ENCODE peak calls at places on chromosomes 7 and 10, in ten cellular contexts. Y, D, T, P, U, R, V, M, X and B are unnamed samples. For H3K4me1, the result is how much of the 10 kb centered on the place peaks cover.

GRCh38 chr7:49294611-49295010 is 370.3 kb downstream of the CDC14C start:
- DNase-seq in Y (no peak), D (no peak), T (no peak), P (no peak), U (no peak), R (no peak), V (no peak), M (peak), X (peak), B (no peak)

GRCh38 chr10:95133997-95134396 is 60.0 kb upstream of the ACSM6 start:
- DNase-seq in Y (no peak), D (no peak), T (no peak), P (no peak), U (no peak), R (no peak), V (peak), M (no peak), X (no peak), B (no peak)

GRCh38 chr10:78986419-78986818 is 82.3 kb upstream of the ZMIZ1 start:
- DNase-seq in Y (no peak), D (no peak), T (no peak), P (no peak), U (no peak), R (no peak), V (no peak), M (no peak), X (peak), B (no peak)

GRCh38 chr7:113268757-113269156 is 150.4 kb upstream of the SMIM30 start:
- DNase-seq in Y (no peak), D (no peak), T (no peak), P (no peak), U (no peak), R (no peak), V (no peak), M (no peak), X (peak), B (no peak)

GRCh38 chr10:62063795-62064472 is 162.4 kb downstream of the ARID5B start:
- DNase-seq in Y (peak), D (no peak), T (no peak), P (no peak), U (no peak), R (no peak), V (peak), M (no peak), X (peak), B (no peak)

GRCh38 chr7:143042159-143042820 is 9.9 kb upstream of the OR6V1 start:
- DNase-seq in Y (no peak), D (no peak), T (no peak), P (no peak), U (no peak), R (no peak), V (no peak), M (no peak), X (peak), B (no peak)

GRCh38 chr10:129742742-129743550 is 221.1 kb downstream of the EBF3 start:
- DNase-seq in Y (no peak), D (no peak), T (no peak), P (no peak), U (no peak), R (no peak), V (no peak), M (no peak), X (no peak), B (no peak)

GRCh38 chr10:81820418-81820817 is 54.6 kb upstream of the NRG3 start:
- DNase-seq in Y (no peak), D (no peak), T (no peak), P (no peak), U (no peak), R (no peak), V (no peak), M (no peak), X (no peak), B (no peak)

GRCh38 chr10:15088428-15089261 is at the start of gene ACBD7:
- DNase-seq in Y (peak), D (peak), T (peak), P (peak), U (peak), R (peak), V (peak), M (peak), X (peak), B (no peak)

GRCh38 chr10:15083674-15084501 is 4.7 kb downstream of the ACBD7 start:
- DNase-seq in Y (no peak), D (no peak), T (no peak), P (no peak), U (no peak), R (no peak), V (no peak), M (no peak), X (no peak), B (no peak)

GRCh38 chr10:15084502-15084922 is 4.1 kb downstream of the ACBD7 start:
- DNase-seq in Y (peak), D (peak), T (no peak), P (no peak), U (no peak), R (no peak), V (peak), M (peak), X (peak), B (peak)
- H3K4me3 ChIP-seq in Y (peak), D (peak), T (no peak), P (peak), U (peak), R (peak), V (no peak), M (peak), X (peak), B (no peak)

DNA sequence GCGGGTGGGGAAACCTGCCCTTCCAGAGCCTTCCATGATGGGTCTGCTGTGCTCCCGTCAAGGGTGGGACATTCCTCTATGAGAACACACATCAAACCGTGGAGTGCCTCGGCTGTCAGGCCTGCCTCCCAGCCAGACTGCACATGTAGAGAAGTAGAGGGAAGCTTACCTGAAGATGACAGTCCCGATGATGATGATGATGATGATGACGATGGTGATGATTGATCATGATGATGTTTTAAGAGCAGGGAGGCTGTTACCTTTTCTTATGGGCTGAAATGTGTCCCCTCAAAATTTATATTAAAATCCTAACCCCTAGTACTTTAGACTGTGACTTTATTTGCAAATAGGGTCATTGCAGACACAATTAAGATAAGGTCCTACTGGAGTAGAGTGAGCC is 76.1 kb upstream of the ANLN start:
- DNase-seq in Y (no peak), D (no peak), T (no peak), P (no peak), U (no peak), R (no peak), V (no peak), M (no peak), X (no peak), B (no peak)
- H3K27ac ChIP-seq in Y (no peak), D (no peak), T (no peak), P (no peak), U (no peak), R (no peak), V (no peak), M (no peak), X (no peak), B (no peak)

GRCh38 chr7:44063894-44064651 is 1.3 kb downstream of the PGAM2 start:
- DNase-seq in Y (no peak), D (no peak), T (no peak), P (peak), U (no peak), R (no peak), V (no peak), M (no peak), X (no peak), B (no peak)

GRCh38 chr7:44062180-44062902 is 3.0 kb downstream of the PGAM2 start:
- DNase-seq in Y (no peak), D (no peak), T (no peak), P (peak), U (no peak), R (no peak), V (no peak), M (no peak), X (no peak), B (no peak)

GRCh38 chr7:44062903-44063295 is 2.5 kb downstream of the PGAM2 start:
- DNase-seq in Y (no peak), D (no peak), T (no peak), P (peak), U (no peak), R (no peak), V (no peak), M (no peak), X (no peak), B (no peak)

GRCh38 chr7:44064791-44065430 is 456 bp downstream of the PGAM2 start:
- DNase-seq in Y (no peak), D (no peak), T (no peak), P (peak), U (no peak), R (no peak), V (no peak), M (no peak), X (peak), B (no peak)

GRCh38 chr7:44063547-44063893 is 1.8 kb downstream of the PGAM2 start:
- DNase-seq in Y (no peak), D (no peak), T (no peak), P (peak), U (no peak), R (no peak), V (no peak), M (no peak), X (no peak), B (no peak)
- H3K4me1 ChIP-seq in Y (under half), D (under half), T (under half), P (under half), U (under half), R (under half), V (under half), M (under half), X (under half), B (under half)

DNA sequence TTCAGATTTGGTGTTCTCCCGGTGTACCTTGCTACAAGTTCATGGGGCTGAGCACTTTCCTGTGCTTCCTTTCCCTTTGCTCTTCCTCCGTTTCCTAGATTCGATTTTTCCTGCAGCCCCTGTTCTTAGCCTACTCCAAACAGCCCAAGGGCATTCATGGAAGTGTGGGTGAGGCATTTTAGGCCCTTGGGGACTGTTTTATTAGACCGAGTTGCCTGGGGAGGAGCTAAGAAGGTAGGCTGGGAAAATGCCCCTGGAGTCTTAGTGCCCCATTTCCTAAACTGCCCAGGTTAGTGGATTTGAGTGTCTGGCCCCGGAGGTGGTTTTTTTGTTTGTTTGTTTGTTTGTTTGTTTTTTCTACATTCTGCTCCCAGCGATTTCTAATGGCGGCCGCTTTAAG is 1.8 kb downstream of the LRMDA start:
- DNase-seq in Y (no peak), D (no peak), T (no peak), P (no peak), U (no peak), R (no peak), V (no peak), M (no peak), X (no peak), B (no peak)
- H3K4me3 ChIP-seq in Y (no peak), D (no peak), T (no peak), P (no peak), U (no peak), R (no peak), V (no peak), M (no peak), X (no peak), B (no peak)

GRCh38 chr7:6169805-6170520 is 102.5 kb downstream of the CYTH3 start:
- DNase-seq in Y (no peak), D (no peak), T (no peak), P (no peak), U (no peak), R (no peak), V (no peak), M (no peak), X (no peak), B (no peak)
- H3K27ac ChIP-seq in Y (no peak), D (no peak), T (no peak), P (no peak), U (no peak), R (no peak), V (no peak), M (no peak), X (no peak), B (no peak)

GRCh38 chr7:5633161-5634106 is 148.0 kb downstream of the RNF216 start:
- DNase-seq in Y (no peak), D (no peak), T (no peak), P (no peak), U (no peak), R (no peak), V (no peak), M (no peak), X (peak), B (no peak)

GRCh38 chr7:5630670-5631069 is 150.8 kb downstream of the RNF216 start:
- DNase-seq in Y (no peak), D (no peak), T (peak), P (no peak), U (no peak), R (no peak), V (no peak), M (no peak), X (peak), B (no peak)

GRCh38 chr7:5629941-5630340 is 151.5 kb downstream of the RNF216 start:
- DNase-seq in Y (no peak), D (no peak), T (peak), P (no peak), U (no peak), R (no peak), V (no peak), M (peak), X (peak), B (no peak)

GRCh38 chr7:5631752-5632151 is 149.7 kb downstream of the RNF216 start:
- DNase-seq in Y (no peak), D (no peak), T (no peak), P (no peak), U (no peak), R (no peak), V (no peak), M (no peak), X (no peak), B (no peak)

GRCh38 chr7:5631185-5631584 is 150.3 kb downstream of the RNF216 start:
- DNase-seq in Y (no peak), D (no peak), T (no peak), P (no peak), U (no peak), R (no peak), V (no peak), M (no peak), X (no peak), B (no peak)
- H3K4me1 ChIP-seq in Y (under half), D (under half), T (under half), P (half or more), U (under half), R (under half), V (under half), M (half or more), X (half or more), B (under half)

GRCh38 chr7:76265299-76265698 is 37.2 kb upstream of the HSPB1 start:
- DNase-seq in Y (no peak), D (no peak), T (no peak), P (no peak), U (no peak), R (no peak), V (no peak), M (no peak), X (no peak), B (no peak)

GRCh38 chr7:76268376-76268775 is 34.1 kb upstream of the HSPB1 start:
- DNase-seq in Y (no peak), D (no peak), T (no peak), P (no peak), U (no peak), R (no peak), V (no peak), M (no peak), X (no peak), B (no peak)

GRCh38 chr7:76269895-76270294 is 32.6 kb upstream of the HSPB1 start:
- DNase-seq in Y (no peak), D (no peak), T (no peak), P (no peak), U (no peak), R (no peak), V (no peak), M (no peak), X (no peak), B (no peak)

GRCh38 chr7:76267107-76267834 is 35.2 kb upstream of the HSPB1 start:
- DNase-seq in Y (no peak), D (no peak), T (no peak), P (no peak), U (no peak), R (no peak), V (no peak), M (no peak), X (no peak), B (no peak)

GRCh38 chr7:76267835-76268183 is 34.7 kb upstream of the HSPB1 start:
- DNase-seq in Y (no peak), D (no peak), T (no peak), P (no peak), U (no peak), R (no peak), V (no peak), M (no peak), X (no peak), B (no peak)
- H3K4me3 ChIP-seq in Y (no peak), D (no peak), T (no peak), P (no peak), U (peak), R (no peak), V (no peak), M (no peak), X (no peak), B (peak)